ENCODE peak calls at places on chromosomes 11 and 22, in nine cellular contexts. A, B, Q, L, X, H, P, Z and V are unnamed samples.

GRCh38 chr22:36872866-36873498 is 12.2 kb downstream of the NCF4 start:
- DNase-seq in A (no peak), B (no peak), Q (no peak), L (no peak), X (no peak), H (no peak), P (no peak), Z (no peak), V (no peak)

GRCh38 chr11:11119917-11120316 is 233.1 kb downstream of the CSNK2A3 start:
- DNase-seq in A (no peak), B (no peak), Q (no peak), L (no peak), X (no peak), H (no peak), P (no peak), Z (no peak), V (no peak)

GRCh38 chr11:36447514-36447913 is 62.6 kb downstream of the TRAF6 start:
- DNase-seq in A (no peak), B (no peak), Q (no peak), L (no peak), X (peak), H (no peak), P (no peak), Z (peak), V (no peak)

GRCh38 chr11:61052182-61052972 is 49.9 kb upstream of the CD5 start:
- DNase-seq in A (no peak), B (no peak), Q (no peak), L (no peak), X (no peak), H (no peak), P (no peak), Z (no peak), V (no peak)

GRCh38 chr11:95499516-95500135 is 268.6 kb upstream of the SESN3 start:
- DNase-seq in A (no peak), B (no peak), Q (no peak), L (no peak), X (peak), H (no peak), P (no peak), Z (peak), V (peak)

GRCh38 chr22:38873469-38874411 is 1.7 kb upstream of the CBX6 start:
- DNase-seq in A (peak), B (peak), Q (peak), L (peak), X (no peak), H (peak), P (no peak), Z (no peak), V (no peak)

GRCh38 chr11:42025404-42025803 is 566.0 kb upstream of the LRRC4C start:
- DNase-seq in A (no peak), B (no peak), Q (no peak), L (no peak), X (peak), H (no peak), P (no peak), Z (no peak), V (no peak)

GRCh38 chr11:7555067-7555699 is 41.4 kb downstream of the PPFIBP2 start:
- DNase-seq in A (peak), B (peak), Q (peak), L (no peak), X (no peak), H (peak), P (no peak), Z (no peak), V (no peak)

GRCh38 chr11:8567597-8568198 is 26.3 kb downstream of the STK33 start:
- DNase-seq in A (no peak), B (no peak), Q (no peak), L (no peak), X (no peak), H (no peak), P (no peak), Z (peak), V (peak)

GRCh38 chr11:10494636-10495463 is 39.8 kb downstream of the AMPD3 start:
- DNase-seq in A (no peak), B (no peak), Q (no peak), L (no peak), X (no peak), H (no peak), P (no peak), Z (no peak), V (no peak)

GRCh38 chr11:120147950-120148270 is 10.0 kb upstream of the TRIM29 start:
- DNase-seq in A (no peak), B (no peak), Q (no peak), L (no peak), X (no peak), H (no peak), P (no peak), Z (no peak), V (no peak)

GRCh38 chr22:16824718-16825687 is at the start of gene XKR3:
- DNase-seq in A (no peak), B (no peak), Q (no peak), L (no peak), X (no peak), H (no peak), P (no peak), Z (no peak), V (no peak)

GRCh38 chr11:111761056-111761455 is 5.1 kb downstream of the PPP2R1B start:
- DNase-seq in A (no peak), B (no peak), Q (no peak), L (no peak), X (no peak), H (no peak), P (no peak), Z (no peak), V (no peak)

GRCh38 chr22:33867118-33867863 is 53.0 kb downstream of the LARGE1 start:
- DNase-seq in A (peak), B (no peak), Q (no peak), L (no peak), X (peak), H (no peak), P (no peak), Z (peak), V (no peak)

GRCh38 chr22:27682438-27682837 is 119.1 kb downstream of the MN1 start:
- DNase-seq in A (no peak), B (no peak), Q (no peak), L (no peak), X (no peak), H (no peak), P (no peak), Z (no peak), V (no peak)

GRCh38 chr11:57100638-57101312 is 81.0 kb upstream of the LRRC55 start:
- DNase-seq in A (no peak), B (peak), Q (no peak), L (no peak), X (peak), H (no peak), P (no peak), Z (no peak), V (no peak)

GRCh38 chr11:8218409-8218808 is 45.3 kb downstream of the LMO1 start:
- DNase-seq in A (no peak), B (no peak), Q (no peak), L (no peak), X (no peak), H (no peak), P (no peak), Z (no peak), V (no peak)

GRCh38 chr11:116053538-116053919 is 549.3 kb upstream of the CADM1 start:
- DNase-seq in A (no peak), B (peak), Q (peak), L (no peak), X (no peak), H (no peak), P (no peak), Z (no peak), V (no peak)